ENCODE peak calls at places on chromosome 5, in eight cellular contexts. V is HS-5, U is epithelial cell of esophagus, W is NCI-H510A treated with DMSO at 0.1 percent for 48 hours, X is hippocampal formation, N is heart right ventricle, H is AG04449, Z is fibroblast of pulmonary artery. D is an unnamed sample.

GRCh38 chr5:136636001-136636400 is 270.7 kb upstream of the TRPC7 start:
- DNase-seq in V (no peak), H (no peak), X (no peak), W (no peak), U (no peak), N (no peak), Z (no peak), D (no peak)

GRCh38 chr5:93092349-93093105 is 488.5 kb downstream of the NR2F1-AS1 start:
- DNase-seq in V (no peak), U (peak), N (no peak), Z (peak), X (peak), H (no peak), W (no peak), D (no peak)

GRCh38 chr5:14097998-14098471 is 45.1 kb upstream of the TRIO start:
- DNase-seq in U (no peak), Z (peak), X (no peak), W (no peak), V (peak), H (peak), N (no peak), D (no peak)

GRCh38 chr5:19928556-19929421 is 59.2 kb downstream of the CDH18 start:
- DNase-seq in Z (peak), X (peak), N (no peak), U (peak), H (peak), V (peak), W (no peak), D (peak)

GRCh38 chr5:58462623-58463230 is 2.8 kb upstream of the PLK2 start:
- DNase-seq in N (no peak), U (peak), X (peak), W (peak), Z (peak), H (no peak), V (no peak), D (no peak)

GRCh38 chr5:177317959-177318377 is 6.3 kb upstream of the MXD3 start:
- DNase-seq in X (peak), Z (peak), U (peak), V (no peak), W (peak), N (no peak), H (peak), D (peak)

GRCh38 chr5:6218517-6218916 is 159.8 kb downstream of the MED10 start:
- DNase-seq in W (no peak), V (no peak), N (no peak), U (no peak), H (no peak), Z (no peak), X (no peak), D (no peak)

GRCh38 chr5:176956756-176957155 is 49.8 kb downstream of the UIMC1 start:
- DNase-seq in H (no peak), V (no peak), W (no peak), N (no peak), X (no peak), U (no peak), Z (no peak), D (no peak)

GRCh38 chr5:167867281-167867680 is 424.2 kb upstream of the WWC1 start:
- DNase-seq in X (no peak), V (no peak), W (no peak), N (no peak), Z (no peak), H (no peak), U (no peak), D (no peak)

GRCh38 chr5:95823241-95823737 is 763 bp upstream of the GLRX start:
- DNase-seq in Z (no peak), N (no peak), U (no peak), W (no peak), H (no peak), V (no peak), X (no peak), D (no peak)

GRCh38 chr5:343461-344401 is 22.2 kb downstream of the AHRR start:
- DNase-seq in X (no peak), H (no peak), U (peak), W (peak), Z (peak), V (no peak), N (peak), D (peak)

GRCh38 chr5:74953961-74954720 is 88.0 kb upstream of the FAM169A start:
- DNase-seq in Z (peak), X (no peak), V (no peak), H (no peak), W (no peak), U (peak), N (no peak), D (no peak)

GRCh38 chr5:159186319-159186718 is 23.0 kb downstream of the RNF145 start:
- DNase-seq in W (no peak), Z (no peak), H (no peak), N (no peak), U (peak), X (no peak), V (no peak), D (no peak)

GRCh38 chr5:113274836-113275414 is 159.9 kb downstream of the TSSK1B start:
- DNase-seq in U (no peak), N (no peak), H (no peak), W (no peak), X (peak), Z (no peak), V (no peak), D (no peak)

GRCh38 chr5:80912479-80912878 is 47.7 kb upstream of the RASGRF2 start:
- DNase-seq in X (no peak), N (no peak), V (no peak), Z (no peak), H (no peak), U (no peak), W (no peak), D (no peak)

GRCh38 chr5:134136221-134136631 is 21.7 kb downstream of the TCF7 start:
- DNase-seq in Z (no peak), W (no peak), N (no peak), V (no peak), X (no peak), H (no peak), U (no peak), D (no peak)

GRCh38 chr5:179290681-179291540 is 54.4 kb downstream of the ADAMTS2 start:
- DNase-seq in W (no peak), N (no peak), Z (no peak), H (no peak), X (no peak), V (no peak), U (no peak), D (no peak)

GRCh38 chr5:151492729-151493128 is 45.3 kb downstream of the SLC36A1 start:
- DNase-seq in N (no peak), Z (no peak), X (no peak), V (no peak), W (no peak), U (peak), H (peak), D (peak)

GRCh38 chr5:14510156-14510734 is 71.3 kb upstream of the OTULINL start:
- DNase-seq in U (no peak), Z (no peak), W (no peak), X (peak), N (no peak), H (no peak), V (no peak), D (no peak)

GRCh38 chr5:136132087-136132486 is 558 bp upstream of the SMAD5 start:
- DNase-seq in W (no peak), H (no peak), X (peak), Z (no peak), V (no peak), N (peak), U (no peak), D (no peak)

GRCh38 chr5:172721455-172722308 is 49.3 kb downstream of the DUSP1 start:
- DNase-seq in U (no peak), X (no peak), N (no peak), H (no peak), Z (peak), V (no peak), W (no peak), D (no peak)

GRCh38 chr5:72630721-72631120 is 123.5 kb upstream of the ZNF366 start:
- DNase-seq in W (no peak), Z (no peak), N (no peak), U (no peak), H (no peak), X (no peak), V (no peak), D (no peak)

GRCh38 chr5:7364226-7364875 is 31.6 kb upstream of the ADCY2 start:
- DNase-seq in N (no peak), X (no peak), H (no peak), U (no peak), W (no peak), Z (no peak), V (no peak), D (no peak)

GRCh38 chr5:124460666-124461065 is 285.8 kb downstream of the ZNF608 start:
- DNase-seq in U (no peak), X (no peak), W (no peak), V (no peak), N (no peak), Z (no peak), H (no peak), D (no peak)